ENCODE peak calls at places on chromosomes 6 and 20, in five cellular contexts. G, M, A, H and P are unnamed samples.
A peak's percentile ranks its signal among the peaks of the same experiment; 100 is the strongest.

GRCh38 chr6:127457444-127458064 is 1.6 kb downstream of the KIAA0408 start:
- DNase-seq in M (no peak), H (peak; percentile 59), A (no peak), G (peak; percentile 23), P (no peak)

GRCh38 chr6:170203212-170203611 is 87.7 kb downstream of the DLL1 start:
- DNase-seq in M (no peak), A (no peak), G (no peak), H (no peak), P (no peak)

GRCh38 chr6:40688214-40688761 is 101.1 kb upstream of the LRFN2 start:
- DNase-seq in A (no peak), M (no peak), H (no peak), G (no peak), P (no peak)

GRCh38 chr6:67633058-67633457 is 1002.0 kb upstream of the ADGRB3 start:
- DNase-seq in A (no peak), H (no peak), M (no peak), G (no peak), P (no peak)

GRCh38 chr6:145960918-145961604 is 3.1 kb downstream of the SHPRH start:
- DNase-seq in M (no peak), A (no peak), G (no peak), H (peak; percentile 54), P (peak; percentile 81)

GRCh38 chr6:312704-313485 is 20.6 kb downstream of the DUSP22 start:
- DNase-seq in A (no peak), H (no peak), M (no peak), G (no peak), P (no peak)

GRCh38 chr6:116375262-116375661 is 4.5 kb downstream of the DSE start:
- DNase-seq in A (no peak), M (no peak), H (no peak), G (no peak), P (no peak)

GRCh38 chr6:11747021-11747420 is 31.6 kb downstream of the ADTRP start:
- DNase-seq in A (no peak), H (no peak), M (no peak), G (no peak), P (no peak)

GRCh38 chr6:113564401-113565161 is 292.6 kb upstream of the MARCKS start:
- DNase-seq in G (peak; percentile 87), M (no peak), A (no peak), H (peak; percentile 83), P (peak; percentile 84)

GRCh38 chr6:10248378-10248843 is 166.5 kb downstream of the TFAP2A start:
- DNase-seq in A (no peak), M (no peak), H (no peak), G (peak; percentile 86), P (no peak)

GRCh38 chr20:46021361-46022359 is 7.4 kb upstream of the SLC12A5 start:
- DNase-seq in G (peak; percentile 50), H (peak; percentile 55), A (peak; percentile 65), M (no peak), P (no peak)

GRCh38 chr20:14550655-14551054 is 213.2 kb upstream of the FLRT3 start:
- DNase-seq in A (no peak), H (no peak), G (no peak), M (no peak), P (no peak)

GRCh38 chr6:20092071-20092566 is 120.2 kb downstream of the MBOAT1 start:
- DNase-seq in G (peak; percentile 57), A (no peak), M (no peak), H (peak; percentile 51), P (peak; percentile 72)

GRCh38 chr20:18811186-18811585 is 2.4 kb upstream of the SCP2D1 start:
- DNase-seq in M (no peak), H (no peak), A (no peak), G (no peak), P (no peak)

GRCh38 chr20:23448167-23448566 is 4.5 kb downstream of the CST11 start:
- DNase-seq in A (no peak), H (no peak), M (no peak), G (no peak), P (no peak)

GRCh38 chr6:134245691-134246090 is 72.2 kb downstream of the SGK1 start:
- DNase-seq in A (no peak), M (no peak), G (no peak), H (no peak), P (no peak)

GRCh38 chr20:32672315-32672981 is 1.3 kb downstream of the C20orf203 start:
- DNase-seq in A (no peak), H (no peak), G (no peak), M (no peak), P (no peak)

GRCh38 chr6:28489366-28490190 is 26.0 kb downstream of the GPX6 start:
- DNase-seq in G (peak; percentile 88), A (peak; percentile 44), H (peak; percentile 82), M (no peak), P (peak; percentile 85)

GRCh38 chr6:43616728-43617472 is 12.2 kb downstream of the GTPBP2 start:
- DNase-seq in A (no peak), H (no peak), G (no peak), M (no peak), P (no peak)

GRCh38 chr20:50292324-50293243 is 102.0 kb downstream of the CEBPB start:
- DNase-seq in G (peak; percentile 97), M (peak; percentile 32), A (no peak), H (peak; percentile 90), P (peak; percentile 97)

GRCh38 chr6:157020398-157021266 is 243.5 kb downstream of the ARID1B start:
- DNase-seq in G (peak; percentile 76), H (peak; percentile 81), A (peak; percentile 52), M (peak; percentile 52), P (peak; percentile 92)

GRCh38 chr6:170048615-170049256 is 242.1 kb downstream of the DLL1 start:
- DNase-seq in G (peak; percentile 45), A (no peak), H (no peak), M (no peak), P (peak; percentile 57)

GRCh38 chr6:25253371-25253770 is 25.8 kb upstream of the CARMIL1 start:
- DNase-seq in H (no peak), M (no peak), A (no peak), G (no peak), P (no peak)